ENCODE peak calls at places on chromosomes 16 and 17, in four cellular contexts. X is GM06990, V is uterus, C is HS-5. P is an unnamed sample.

GRCh38 chr17:14202388-14203166 is 34.1 kb downstream of the CDRT15 start:
- DNase-seq in X (no peak), V (no peak), C (no peak), P (no peak)

GRCh38 chr17:82964851-82965341 is 114.5 kb upstream of the METRNL start:
- DNase-seq in X (no peak), V (no peak), C (no peak), P (no peak)

GRCh38 chr17:57954421-57955182 is 610 bp downstream of the CUEDC1 start:
- DNase-seq in X (no peak), V (peak; percentile 83), C (no peak), P (no peak)

GRCh38 chr17:30519707-30520106 is 42.5 kb downstream of the GOSR1 start:
- DNase-seq in X (no peak), V (no peak), C (peak; percentile 75), P (no peak)

GRCh38 chr17:49259663-49260010 is 29.1 kb upstream of the PHOSPHO1 start:
- DNase-seq in X (no peak), V (no peak), C (no peak), P (no peak)

GRCh38 chr17:76384987-76385891 is 830 bp downstream of the SPHK1 start:
- DNase-seq in X (no peak), V (peak; percentile 44), C (peak; percentile 25), P (peak; percentile 64)

GRCh38 chr17:17343896-17344506 is 40.8 kb downstream of the NT5M start:
- DNase-seq in X (no peak), V (no peak), C (no peak), P (no peak)

GRCh38 chr17:28745777-28746473 is 2.1 kb downstream of the TRAF4 start:
- DNase-seq in X (no peak), V (no peak), C (no peak), P (no peak)

GRCh38 chr17:75501378-75502071 is 13.8 kb downstream of the CASKIN2 start:
- DNase-seq in X (no peak), V (no peak), C (no peak), P (no peak)

GRCh38 chr17:29019475-29020181 is 13.8 kb upstream of the SEZ6 start:
- DNase-seq in X (no peak), V (no peak), C (no peak), P (no peak)

GRCh38 chr17:44738214-44738906 is 20.4 kb upstream of the ADAM11 start:
- DNase-seq in X (no peak), V (no peak), C (no peak), P (peak; percentile 59)

GRCh38 chr17:82338858-82339633 is 5.5 kb upstream of the SECTM1 start:
- DNase-seq in X (no peak), V (peak; percentile 66), C (peak; percentile 60), P (no peak)

GRCh38 chr17:40091691-40092397 is 8.5 kb downstream of the NR1D1 start:
- DNase-seq in X (no peak), V (peak; percentile 58), C (no peak), P (no peak)

GRCh38 chr16:72877374-72878028 is 170.4 kb downstream of the ZFHX3 start:
- DNase-seq in X (no peak), V (no peak), C (peak; percentile 85), P (no peak)

GRCh38 chr17:63955791-63956190 is 16.9 kb downstream of the SCN4A start:
- DNase-seq in X (no peak), V (no peak), C (no peak), P (no peak)

GRCh38 chr16:56946767-56947603 is 14.8 kb upstream of the CETP start:
- DNase-seq in X (no peak), V (no peak), C (no peak), P (no peak)

GRCh38 chr17:67004191-67004590 is 39.7 kb downstream of the CACNG4 start:
- DNase-seq in X (no peak), V (no peak), C (no peak), P (no peak)

GRCh38 chr17:19384723-19385391 is 2.1 kb downstream of the MFAP4 start:
- DNase-seq in X (no peak), V (peak; percentile 95), C (no peak), P (no peak)

GRCh38 chr17:600576-601301 is 113.9 kb downstream of the VPS53 start:
- DNase-seq in X (no peak), V (peak; percentile 67), C (no peak), P (no peak)

GRCh38 chr16:81901483-81901882 is 109.8 kb downstream of the SDR42E1 start:
- DNase-seq in X (no peak), V (no peak), C (peak; percentile 40), P (no peak)

GRCh38 chr17:40726919-40727318 is 23.4 kb upstream of the KRT24 start:
- DNase-seq in X (no peak), V (no peak), C (no peak), P (no peak)

GRCh38 chr17:29958947-29959657 is 17.7 kb downstream of the EFCAB5 start:
- DNase-seq in X (no peak), V (no peak), C (no peak), P (no peak)

GRCh38 chr17:3980381-3980975 is 16.2 kb upstream of the ATP2A3 start:
- DNase-seq in X (no peak), V (no peak), C (no peak), P (no peak)